ENCODE peak calls at places on chromosomes 3 and 15, in nine cellular contexts. H, Z, F, A, Q, E, W, K and V are unnamed samples.

GRCh38 chr15:62828364-62828763 is 214.2 kb upstream of the TPM1 start:
- DNase-seq in Q (no peak), Z (no peak), K (no peak), H (no peak), A (no peak), W (no peak), F (no peak), E (no peak), V (no peak)

GRCh38 chr3:139934557-139935070 is 371 bp upstream of the CLSTN2 start:
- DNase-seq in K (peak), F (peak), Z (peak), A (no peak), H (peak), W (peak), Q (no peak), E (no peak), V (no peak)

GRCh38 chr3:197835509-197835908 is 44.5 kb downstream of the LRCH3 start:
- DNase-seq in H (no peak), Q (no peak), K (no peak), A (no peak), Z (no peak), E (no peak), F (no peak), W (no peak), V (no peak)

GRCh38 chr15:95598456-95598855 is 732.0 kb upstream of the NR2F2 start:
- DNase-seq in W (no peak), K (no peak), H (no peak), Z (no peak), Q (no peak), F (no peak), E (no peak), A (no peak), V (no peak)

GRCh38 chr3:144229237-144229830 is 257.7 kb downstream of the DIPK2A start:
- DNase-seq in K (no peak), Q (no peak), A (no peak), E (peak), W (no peak), Z (no peak), H (no peak), F (no peak), V (no peak)

GRCh38 chr3:112979244-112979832 is 4.4 kb upstream of the CD200R1 start:
- DNase-seq in W (peak), K (peak), H (peak), F (peak), Q (no peak), E (peak), Z (no peak), A (peak), V (no peak)

GRCh38 chr3:18898911-18899310 is 249.4 kb upstream of the KCNH8 start:
- DNase-seq in H (no peak), A (no peak), W (no peak), Z (no peak), F (no peak), Q (no peak), K (no peak), E (no peak), V (no peak)

GRCh38 chr3:53688066-53688465 is 158.2 kb downstream of the CHDH start:
- DNase-seq in A (no peak), W (no peak), E (no peak), Z (no peak), K (no peak), H (no peak), F (no peak), Q (no peak), V (no peak)

GRCh38 chr15:49327927-49328326 is 95.1 kb upstream of the FGF7 start:
- DNase-seq in H (no peak), Q (no peak), A (no peak), Z (no peak), K (no peak), W (no peak), F (no peak), E (no peak), V (no peak)

GRCh38 chr3:172561894-172562664 is 38.8 kb upstream of the TNFSF10 start:
- DNase-seq in H (no peak), Z (no peak), Q (no peak), F (no peak), E (no peak), W (no peak), K (peak), A (no peak), V (no peak)

GRCh38 chr3:169769287-169770181 is at the start of gene ACTRT3:
- DNase-seq in H (peak), A (peak), Z (peak), K (peak), F (peak), Q (no peak), E (no peak), W (peak), V (peak)

GRCh38 chr3:101414121-101414520 is 93.7 kb upstream of the IMPG2 start:
- DNase-seq in E (no peak), W (no peak), K (no peak), Z (no peak), F (no peak), H (no peak), Q (no peak), A (no peak), V (no peak)

GRCh38 chr15:68614621-68615035 is 35.8 kb downstream of the CORO2B start:
- DNase-seq in F (no peak), W (no peak), H (peak), Q (no peak), E (no peak), A (no peak), Z (no peak), K (no peak), V (no peak)

GRCh38 chr15:38084289-38084688 is 149.8 kb downstream of the TMCO5A start:
- DNase-seq in Q (no peak), W (peak), F (peak), K (no peak), H (no peak), E (peak), Z (peak), A (peak), V (no peak)

GRCh38 chr15:52114256-52114655 is 1.7 kb upstream of the BCL2L10 start:
- DNase-seq in E (no peak), Q (no peak), K (no peak), W (no peak), A (no peak), H (no peak), Z (no peak), F (no peak), V (no peak)

GRCh38 chr15:63729115-63729884 is 104.4 kb downstream of the HERC1 start:
- DNase-seq in Z (no peak), H (no peak), W (no peak), Q (no peak), A (no peak), E (no peak), K (no peak), F (no peak), V (no peak)

GRCh38 chr3:105584351-105584790 is 217.7 kb downstream of the ALCAM start:
- DNase-seq in Q (no peak), Z (no peak), E (peak), W (no peak), A (no peak), F (peak), H (no peak), K (no peak), V (no peak)

GRCh38 chr15:81511160-81511559 is 137.1 kb upstream of the TMC3 start:
- DNase-seq in Q (no peak), E (no peak), Z (no peak), W (no peak), H (peak), F (peak), K (no peak), A (no peak), V (no peak)

GRCh38 chr3:99315896-99316295 is 322.5 kb upstream of the COL8A1 start:
- DNase-seq in Z (peak), A (no peak), F (peak), Q (no peak), E (peak), H (no peak), W (peak), K (no peak), V (no peak)

GRCh38 chr3:62708642-62709041 is 166.6 kb downstream of the CADPS start:
- DNase-seq in Z (no peak), H (no peak), A (no peak), K (no peak), E (no peak), W (no peak), F (no peak), Q (no peak), V (no peak)

GRCh38 chr15:77031376-77032050 is 36.6 kb downstream of the PSTPIP1 start:
- DNase-seq in W (no peak), K (no peak), E (peak), A (no peak), F (no peak), H (no peak), Z (no peak), Q (no peak), V (no peak)

GRCh38 chr3:52383446-52383845 is 61.5 kb downstream of the SEMA3G start:
- DNase-seq in E (no peak), Q (no peak), F (no peak), A (no peak), Z (no peak), H (no peak), K (no peak), W (no peak), V (no peak)

GRCh38 chr3:87313641-87314040 is 37.3 kb upstream of the POU1F1 start:
- DNase-seq in Q (no peak), K (no peak), Z (no peak), E (peak), F (no peak), A (no peak), W (no peak), H (no peak), V (no peak)

GRCh38 chr15:21260966-21261395 is 179.3 kb downstream of the POTEB3 start:
- DNase-seq in F (no peak), K (peak), H (no peak), W (no peak), Q (no peak), Z (no peak), E (peak), A (no peak), V (no peak)